ENCODE peak calls at places on chromosomes 16 and 17, in four cellular contexts. X is K562, Y is A549, M is HepG2. Z is an unnamed sample.

GRCh38 chr16:29192329-29193247 is 207.7 kb downstream of the LAT start:
- DNase-seq in X (peak), Y (no peak), M (no peak), Z (no peak)

GRCh38 chr17:13462161-13462560 is 139.6 kb downstream of the HS3ST3A1 start:
- DNase-seq in X (no peak), Y (no peak), M (peak), Z (no peak)

GRCh38 chr17:37360632-37361031 is 15.2 kb upstream of the C17orf78 start:
- DNase-seq in X (no peak), Y (peak), M (no peak), Z (no peak)

GRCh38 chr17:63246344-63246743 is 199.8 kb downstream of the CYB561 start:
- DNase-seq in X (no peak), Y (no peak), M (no peak), Z (no peak)

GRCh38 chr17:81432873-81433451 is 37.7 kb downstream of the BAHCC1 start:
- DNase-seq in X (no peak), Y (peak), M (no peak), Z (no peak)

GRCh38 chr17:5210091-5210490 is 18.4 kb upstream of the ZNF594 start:
- DNase-seq in X (no peak), Y (no peak), M (no peak), Z (no peak)

GRCh38 chr17:4533522-4534502 is 21.4 kb downstream of the MYBBP1A start:
- DNase-seq in X (no peak), Y (peak), M (peak), Z (peak)

GRCh38 chr17:54944796-54945195 is 23.7 kb downstream of the COX11 start:
- DNase-seq in X (no peak), Y (no peak), M (no peak), Z (no peak)

GRCh38 chr17:77096570-77097214 is 44.1 kb upstream of the SEC14L1 start:
- DNase-seq in X (no peak), Y (peak), M (peak), Z (peak)

GRCh38 chr16:3651461-3652372 is 2.8 kb upstream of the DNASE1 start:
- DNase-seq in X (no peak), Y (no peak), M (no peak), Z (no peak)

GRCh38 chr17:66373944-66374817 is 71.8 kb downstream of the PRKCA start:
- DNase-seq in X (peak), Y (no peak), M (no peak), Z (no peak)

GRCh38 chr16:24996301-24996700 is 18.9 kb downstream of the ARHGAP17 start:
- DNase-seq in X (no peak), Y (no peak), M (no peak), Z (no peak)

GRCh38 chr16:87129771-87130170 is 187.4 kb downstream of the C16orf95 start:
- DNase-seq in X (no peak), Y (no peak), M (no peak), Z (peak)

GRCh38 chr17:9072626-9073339 is 51.5 kb downstream of the NTN1 start:
- DNase-seq in X (no peak), Y (no peak), M (no peak), Z (no peak)

GRCh38 chr17:58269557-58270291 is 11.0 kb downstream of the MPO start:
- DNase-seq in X (no peak), Y (no peak), M (no peak), Z (no peak)

GRCh38 chr17:43365356-43365755 is 33.4 kb upstream of the ARL4D start:
- DNase-seq in X (no peak), Y (peak), M (no peak), Z (no peak)

GRCh38 chr17:77343031-77343866 is 202.5 kb downstream of the SEC14L1 start:
- DNase-seq in X (no peak), Y (no peak), M (no peak), Z (no peak)

GRCh38 chr16:21194771-21195301 is 16.5 kb downstream of the ZP2 start:
- DNase-seq in X (no peak), Y (no peak), M (no peak), Z (no peak)

GRCh38 chr17:80254396-80255241 is 6.0 kb upstream of the RNF213 start:
- DNase-seq in X (peak), Y (peak), M (peak), Z (peak)

GRCh38 chr17:77613181-77613580 is 345.3 kb upstream of the TNRC6C start:
- DNase-seq in X (no peak), Y (no peak), M (no peak), Z (no peak)

GRCh38 chr17:46870116-46870803 is 18.9 kb downstream of the WNT9B start:
- DNase-seq in X (no peak), Y (peak), M (peak), Z (no peak)

GRCh38 chr16:49499018-49499785 is 125.6 kb downstream of the C16orf78 start:
- DNase-seq in X (no peak), Y (no peak), M (no peak), Z (no peak)

GRCh38 chr17:72677714-72678390 is 414.6 kb downstream of the SLC39A11 start:
- DNase-seq in X (no peak), Y (no peak), M (no peak), Z (no peak)

GRCh38 chr17:42289863-42290165 is 1.5 kb downstream of the STAT5A start:
- DNase-seq in X (peak), Y (no peak), M (no peak), Z (no peak)

GRCh38 chr17:28133562-28133970 is 91.1 kb downstream of the NLK start:
- DNase-seq in X (no peak), Y (peak), M (no peak), Z (peak)

GRCh38 chr17:78375401-78376079 is 2.9 kb upstream of the PGS1 start:
- DNase-seq in X (no peak), Y (peak), M (peak), Z (peak)

GRCh38 chr16:3872216-3872895 is 8.2 kb downstream of the CREBBP start:
- DNase-seq in X (no peak), Y (no peak), M (no peak), Z (no peak)

GRCh38 chr16:89042711-89043551 is 50.7 kb upstream of the ACSF3 start:
- DNase-seq in X (no peak), Y (no peak), M (no peak), Z (no peak)

GRCh38 chr17:71975998-71976649 is 144.7 kb upstream of the SOX9 start:
- DNase-seq in X (no peak), Y (peak), M (no peak), Z (no peak)

GRCh38 chr17:68868708-68869107 is 86.5 kb downstream of the ABCA8 start:
- DNase-seq in X (no peak), Y (no peak), M (no peak), Z (peak)

GRCh38 chr16:27726621-27727275 is 176.8 kb downstream of the KATNIP start:
- DNase-seq in X (no peak), Y (no peak), M (no peak), Z (no peak)

GRCh38 chr17:21368545-21369246 is 7.5 kb upstream of the KCNJ12 start:
- DNase-seq in X (no peak), Y (no peak), M (no peak), Z (no peak)

GRCh38 chr17:74569392-74570003 is 2.2 kb upstream of the CD300H start:
- DNase-seq in X (no peak), Y (peak), M (no peak), Z (no peak)

GRCh38 chr17:74568116-74568873 is 986 bp upstream of the CD300H start:
- DNase-seq in X (no peak), Y (no peak), M (no peak), Z (no peak)

GRCh38 chr17:74566132-74566753 is 1.1 kb downstream of the CD300H start:
- DNase-seq in X (peak), Y (peak), M (peak), Z (peak)

GRCh38 chr17:74567397-74567796 is at the start of gene CD300H:
- DNase-seq in X (no peak), Y (no peak), M (no peak), Z (no peak)

GRCh38 chr17:74569001-74569391 is 1.7 kb upstream of the CD300H start:
- DNase-seq in X (no peak), Y (no peak), M (no peak), Z (no peak)
- H3K4me2 ChIP-seq in X (no peak), Y (peak), M (no peak), Z (no peak)

DNA sequence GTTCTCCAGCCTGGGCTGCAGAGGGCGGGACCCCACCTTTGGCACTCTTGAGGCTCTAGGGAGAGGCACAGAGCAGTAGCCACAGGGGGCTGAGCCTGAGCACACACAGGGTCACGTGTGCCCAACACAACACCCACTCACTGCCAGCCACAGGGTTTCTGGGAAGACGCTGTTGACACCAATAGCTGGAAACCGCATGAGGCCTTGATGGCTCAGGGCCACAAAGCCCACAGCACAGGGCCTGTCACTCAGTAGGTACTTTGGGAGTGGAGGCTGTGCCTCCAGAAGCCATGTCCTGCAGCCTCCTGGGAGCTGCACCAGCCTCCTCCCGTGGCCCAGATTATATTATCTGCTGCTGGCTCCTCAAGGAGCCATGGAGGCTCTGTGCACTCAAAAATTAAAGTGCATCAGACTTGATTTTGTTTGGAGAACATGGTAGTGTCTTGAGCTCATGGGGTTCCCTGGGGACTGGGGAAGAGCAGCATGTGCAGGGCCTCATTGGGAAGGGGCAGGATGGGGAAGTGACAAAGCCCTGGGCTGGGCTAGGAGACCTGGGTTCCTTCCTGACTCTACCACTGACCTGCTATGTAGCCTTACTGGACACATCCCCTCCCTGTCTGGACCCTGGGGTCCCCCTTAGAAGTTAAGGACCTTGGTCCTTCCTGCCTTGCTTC is 12.5 kb upstream of the SREBF1 start:
- DNase-seq in X (peak), Y (no peak), M (peak), Z (no peak)
- TF ChIP-seq MYC in X (no peak), Y (no peak), M (peak), Z (no peak)

GRCh38 chr16:10964039-10964890 is 19.9 kb downstream of the CLEC16A start:
- DNase-seq in X (peak), Y (peak), M (peak), Z (peak)

GRCh38 chr16:10964891-10965326 is 20.5 kb downstream of the CLEC16A start:
- DNase-seq in X (no peak), Y (no peak), M (no peak), Z (no peak)

GRCh38 chr16:10967981-10968380 is 23.6 kb downstream of the CLEC16A start:
- DNase-seq in X (no peak), Y (no peak), M (no peak), Z (no peak)

GRCh38 chr16:10965440-10966039 is 21.2 kb downstream of the CLEC16A start:
- DNase-seq in X (no peak), Y (no peak), M (no peak), Z (no peak)

GRCh38 chr16:10966129-10966528 is 21.8 kb downstream of the CLEC16A start:
- DNase-seq in X (no peak), Y (no peak), M (no peak), Z (peak)
- H3K4me2 ChIP-seq in X (peak), Y (no peak), M (no peak), Z (no peak)

GRCh38 chr16:78984324-78984723 is 616.2 kb downstream of the MAF start:
- DNase-seq in X (no peak), Y (peak), M (no peak), Z (no peak)
- TF ChIP-seq MYC in X (no peak), Y (no peak), M (no peak), Z (no peak)

GRCh38 chr16:69885722-69886121 is 65.4 kb upstream of the CLEC18A start:
- DNase-seq in X (no peak), Y (no peak), M (no peak), Z (no peak)

GRCh38 chr16:69880640-69881133 is 70.4 kb upstream of the CLEC18A start:
- DNase-seq in X (no peak), Y (no peak), M (no peak), Z (no peak)

GRCh38 chr16:69883744-69884143 is 67.4 kb upstream of the CLEC18A start:
- DNase-seq in X (no peak), Y (no peak), M (no peak), Z (no peak)

GRCh38 chr16:69886726-69887125 is 64.4 kb upstream of the CLEC18A start:
- DNase-seq in X (no peak), Y (no peak), M (no peak), Z (no peak)

DNA sequence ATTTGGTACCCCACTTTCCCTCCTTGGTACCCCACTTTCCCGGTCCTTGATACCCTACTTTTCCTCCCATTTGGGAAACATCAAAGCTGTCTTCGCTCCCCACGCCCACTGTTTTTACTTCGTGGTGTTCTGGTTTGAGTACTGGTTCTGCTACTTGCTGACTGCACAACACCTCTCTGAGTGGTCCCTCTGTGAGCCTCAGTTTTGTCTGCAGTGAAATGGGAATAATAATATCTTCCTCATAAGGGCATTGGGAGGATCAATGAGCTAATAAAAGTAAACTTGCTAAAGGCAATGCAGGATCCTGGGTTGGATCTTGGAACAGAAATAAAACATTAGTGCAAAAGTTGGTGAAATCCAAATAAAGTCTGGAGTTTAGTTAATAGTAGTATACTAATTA is 70.0 kb upstream of the CLEC18A start:
- DNase-seq in X (no peak), Y (no peak), M (no peak), Z (no peak)
- H3K4me2 ChIP-seq in X (no peak), Y (no peak), M (no peak), Z (no peak)

GRCh38 chr17:17917394-17917793 is 54.8 kb downstream of the TOM1L2 start:
- DNase-seq in X (no peak), Y (no peak), M (no peak), Z (no peak)

GRCh38 chr17:17921192-17922082 is 50.8 kb downstream of the TOM1L2 start:
- DNase-seq in X (peak), Y (peak), M (peak), Z (peak)

GRCh38 chr17:17915183-17915582 is 57.0 kb downstream of the TOM1L2 start:
- DNase-seq in X (no peak), Y (no peak), M (no peak), Z (no peak)

GRCh38 chr17:17922198-17922901 is 49.9 kb downstream of the TOM1L2 start:
- DNase-seq in X (no peak), Y (no peak), M (no peak), Z (no peak)

GRCh38 chr17:17919169-17920107 is 52.8 kb downstream of the TOM1L2 start:
- DNase-seq in X (peak), Y (peak), M (peak), Z (peak)
- TF ChIP-seq MYC in X (no peak), Y (no peak), M (no peak), Z (no peak)

DNA sequence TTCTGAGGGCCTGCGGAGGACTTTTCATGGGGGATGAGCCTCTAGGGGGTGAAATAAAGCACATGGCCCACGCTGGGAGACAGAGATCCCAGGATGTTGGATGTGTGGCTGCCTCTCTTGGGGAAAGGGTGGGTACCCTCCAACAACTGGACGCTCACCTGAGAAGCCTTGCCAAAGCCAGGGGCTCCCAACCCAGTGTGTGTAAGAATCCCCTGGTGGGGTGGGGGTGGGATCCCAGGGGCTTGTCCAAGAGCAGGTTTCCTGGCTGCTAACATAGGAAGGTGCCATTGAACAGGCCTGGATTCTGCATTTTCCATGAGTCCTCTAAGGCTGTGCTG is 587 bp downstream of the SNX20 start:
- DNase-seq in X (no peak), Y (no peak), M (no peak), Z (no peak)
- H3K4me2 ChIP-seq in X (no peak), Y (no peak), M (no peak), Z (no peak)

GRCh38 chr16:84746231-84746630 is 46.4 kb downstream of the USP10 start:
- DNase-seq in X (no peak), Y (no peak), M (no peak), Z (no peak)

GRCh38 chr16:84749072-84749471 is 49.3 kb downstream of the USP10 start:
- DNase-seq in X (no peak), Y (no peak), M (no peak), Z (no peak)

GRCh38 chr16:84749815-84750214 is 50.0 kb downstream of the USP10 start:
- DNase-seq in X (no peak), Y (no peak), M (no peak), Z (no peak)

GRCh38 chr16:84742561-84743200 is 42.9 kb downstream of the USP10 start:
- DNase-seq in X (no peak), Y (no peak), M (no peak), Z (no peak)

DNA sequence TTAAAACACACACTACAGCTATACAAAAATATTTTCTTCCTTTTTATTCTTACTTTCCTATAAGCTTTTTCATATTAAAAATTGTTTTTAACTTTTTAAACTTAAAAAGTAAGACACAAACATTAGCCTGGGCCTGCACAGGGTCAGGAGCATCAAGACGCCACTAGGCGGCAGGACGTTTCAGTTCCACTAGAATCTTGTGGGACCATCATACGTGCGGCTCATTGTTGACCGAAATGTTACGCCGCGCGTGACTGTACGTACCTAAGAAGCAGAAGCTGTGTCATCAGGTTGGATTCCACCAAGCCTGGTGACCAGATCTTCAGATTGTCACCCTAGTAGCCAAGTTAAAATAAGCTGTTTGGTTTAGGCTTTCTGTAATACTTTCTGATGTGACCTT is 47.1 kb downstream of the USP10 start:
- DNase-seq in X (no peak), Y (peak), M (no peak), Z (no peak)
- TF ChIP-seq MYC in X (no peak), Y (no peak), M (no peak), Z (no peak)

GRCh38 chr17:30323895-30324319 is 9.9 kb downstream of the TMIGD1 start:
- DNase-seq in X (no peak), Y (peak), M (no peak), Z (peak)
- H3K4me2 ChIP-seq in X (no peak), Y (peak), M (peak), Z (no peak)

DNA sequence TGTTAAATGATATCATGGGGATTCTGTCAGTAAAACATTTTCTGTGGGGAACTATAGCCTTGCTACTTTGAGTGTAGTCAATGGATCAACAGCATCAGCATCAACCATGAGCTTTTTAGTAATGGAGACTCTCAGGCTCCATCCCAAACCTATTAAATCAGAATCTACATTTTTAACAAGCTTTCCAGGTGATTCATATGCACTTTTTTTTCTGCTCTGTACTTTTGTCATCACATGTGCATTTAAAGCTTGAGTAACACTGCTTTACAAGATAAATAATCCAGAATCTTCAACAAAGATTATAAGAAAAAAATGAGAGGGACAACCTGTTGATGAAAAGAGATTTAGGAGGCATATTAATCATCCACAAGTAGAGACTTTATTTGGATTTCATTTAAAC is 23.5 kb downstream of the NUP93 start:
- DNase-seq in X (no peak), Y (no peak), M (no peak), Z (no peak)
- TF ChIP-seq MYC in X (no peak), Y (no peak), M (no peak), Z (no peak)